ENCODE peak calls at places on chromosomes 6 and 20, in ten cellular contexts. W is NCI-H1417; J is AG08395; Y is mesothelial cell of epicardium; Q is fibroblast of lung; C is stimulated activated CD4-positive, alpha-beta T cell treated with anti-CD3 and anti-CD28 coated beads, Interleukin-1b, Interleukin-23, amount 100 ng/mL, for 4 hours; N is small intestine; O is NCI-H1092 treated with DMSO at 0.1 percent for 48 hours; P is RPMI8226; L is neural crest cell. F is an unnamed sample.

GRCh38 chr6:128350416-128351254 is 169.8 kb downstream of the PTPRK start:
- DNase-seq in W (no peak), J (peak), Y (no peak), Q (no peak), C (no peak), N (no peak), O (no peak), P (no peak), L (no peak), F (peak)

GRCh38 chr20:48288930-48289507 is 503.7 kb upstream of the SULF2 start:
- DNase-seq in W (no peak), J (no peak), Y (no peak), Q (no peak), C (no peak), N (no peak), O (no peak), P (no peak), L (no peak), F (no peak)

GRCh38 chr6:38370653-38371311 is 268.9 kb downstream of the BTBD9 start:
- DNase-seq in W (peak), J (no peak), Y (no peak), Q (peak), C (no peak), N (no peak), O (peak), P (no peak), L (no peak), F (no peak)

GRCh38 chr6:32439708-32440214 is at the start of gene HLA-DRA:
- DNase-seq in W (no peak), J (peak), Y (no peak), Q (peak), C (no peak), N (peak), O (no peak), P (peak), L (peak), F (peak)

GRCh38 chr6:26311385-26312095 is 53.5 kb upstream of the BTN3A2 start:
- DNase-seq in W (peak), J (no peak), Y (no peak), Q (peak), C (no peak), N (peak), O (peak), P (peak), L (no peak), F (no peak)

GRCh38 chr6:132085731-132086130 is 134.6 kb upstream of the CCN2 start:
- DNase-seq in W (no peak), J (no peak), Y (no peak), Q (no peak), C (no peak), N (no peak), O (no peak), P (no peak), L (no peak), F (no peak)

GRCh38 chr6:121365499-121366183 is 31.4 kb upstream of the TBC1D32 start:
- DNase-seq in W (no peak), J (no peak), Y (no peak), Q (no peak), C (no peak), N (no peak), O (no peak), P (no peak), L (no peak), F (no peak)

GRCh38 chr6:3393796-3394195 is 63.1 kb downstream of the SLC22A23 start:
- DNase-seq in W (peak), J (no peak), Y (no peak), Q (no peak), C (no peak), N (no peak), O (peak), P (no peak), L (no peak), F (peak)

GRCh38 chr6:150395388-150396009 is 26.7 kb downstream of the IYD start:
- DNase-seq in W (peak), J (peak), Y (peak), Q (peak), C (no peak), N (peak), O (peak), P (peak), L (peak), F (peak)

GRCh38 chr6:53125276-53125675 is 23.4 kb downstream of the GCM1 start:
- DNase-seq in W (no peak), J (no peak), Y (no peak), Q (no peak), C (no peak), N (no peak), O (no peak), P (no peak), L (no peak), F (no peak)

GRCh38 chr20:20003088-20003954 is 13.8 kb upstream of the NAA20 start:
- DNase-seq in W (peak), J (no peak), Y (no peak), Q (peak), C (no peak), N (no peak), O (no peak), P (peak), L (no peak), F (no peak)

GRCh38 chr20:31764641-31765305 is 25.7 kb downstream of the TPX2 start:
- DNase-seq in W (no peak), J (peak), Y (no peak), Q (no peak), C (no peak), N (no peak), O (no peak), P (no peak), L (no peak), F (no peak)

GRCh38 chr20:16821211-16822089 is 73.3 kb downstream of the OTOR start:
- DNase-seq in W (peak), J (peak), Y (no peak), Q (peak), C (no peak), N (peak), O (peak), P (peak), L (peak), F (peak)

GRCh38 chr6:169070506-169071176 is 183.0 kb downstream of the THBS2 start:
- DNase-seq in W (no peak), J (peak), Y (no peak), Q (peak), C (no peak), N (no peak), O (no peak), P (no peak), L (no peak), F (peak)

GRCh38 chr6:45724511-45724910 is 291.1 kb downstream of the CLIC5 start:
- DNase-seq in W (no peak), J (peak), Y (peak), Q (peak), C (no peak), N (peak), O (no peak), P (no peak), L (no peak), F (peak)

GRCh38 chr20:63635431-63636141 is 8.7 kb upstream of the GMEB2 start:
- DNase-seq in W (no peak), J (no peak), Y (no peak), Q (no peak), C (peak), N (peak), O (no peak), P (peak), L (no peak), F (no peak)

GRCh38 chr6:111471533-111471932 is 11.5 kb downstream of the REV3L start:
- DNase-seq in W (no peak), J (no peak), Y (no peak), Q (no peak), C (no peak), N (no peak), O (no peak), P (no peak), L (no peak), F (no peak)

GRCh38 chr20:57272883-57273282 is 6.4 kb upstream of the BMP7 start:
- DNase-seq in W (no peak), J (no peak), Y (no peak), Q (no peak), C (no peak), N (no peak), O (no peak), P (no peak), L (no peak), F (no peak)

GRCh38 chr6:89430563-89430962 is 2.4 kb upstream of the ANKRD6 start:
- DNase-seq in W (peak), J (no peak), Y (no peak), Q (no peak), C (no peak), N (no peak), O (no peak), P (no peak), L (peak), F (peak)

GRCh38 chr6:154874684-154875594 is 120.2 kb upstream of the TIAM2 start:
- DNase-seq in W (peak), J (no peak), Y (no peak), Q (no peak), C (no peak), N (peak), O (no peak), P (no peak), L (no peak), F (no peak)

GRCh38 chr20:14984768-14985622 is 647.6 kb upstream of the FLRT3 start:
- DNase-seq in W (no peak), J (no peak), Y (no peak), Q (no peak), C (no peak), N (peak), O (no peak), P (no peak), L (no peak), F (no peak)

GRCh38 chr20:2509794-2510193 is 1.1 kb upstream of the ZNF343 start:
- DNase-seq in W (no peak), J (no peak), Y (no peak), Q (no peak), C (no peak), N (no peak), O (no peak), P (no peak), L (no peak), F (no peak)

GRCh38 chr6:31652925-31653724 is 664 bp upstream of the BAG6 start:
- DNase-seq in W (no peak), J (peak), Y (no peak), Q (no peak), C (peak), N (peak), O (peak), P (peak), L (no peak), F (no peak)

GRCh38 chr6:125733516-125734300 is 15.7 kb upstream of the HEY2 start:
- DNase-seq in W (no peak), J (no peak), Y (no peak), Q (no peak), C (no peak), N (no peak), O (no peak), P (no peak), L (no peak), F (no peak)

GRCh38 chr20:1204061-1204460 is 807 bp downstream of the C20orf202 start:
- DNase-seq in W (no peak), J (no peak), Y (no peak), Q (no peak), C (no peak), N (peak), O (no peak), P (no peak), L (no peak), F (no peak)

GRCh38 chr6:85114583-85114939 is 335.3 kb upstream of the NT5E start:
- DNase-seq in W (no peak), J (no peak), Y (no peak), Q (no peak), C (no peak), N (no peak), O (no peak), P (no peak), L (no peak), F (no peak)

GRCh38 chr6:36929152-36929551 is 25.4 kb upstream of the PI16 start:
- DNase-seq in W (no peak), J (no peak), Y (no peak), Q (no peak), C (no peak), N (no peak), O (no peak), P (no peak), L (no peak), F (no peak)

F was measured in astrocyte of the cerebellum.